ENCODE peak calls at places on chromosomes 4 and X, in nine cellular contexts. One of them, this sample, is unnamed.

GRCh38 chrX:33211356-33212254 is at the start of gene DMD:
- DNase-seq in foreskin fibroblast: peak; percentile 8
- DNase-seq in neural progenitor cell: peak; percentile 41
- DNase-seq in WTC11: no peak
- DNase-seq in activated gamma-delta T cell: no peak
- DNase-seq in aorta: peak; percentile 53
- DNase-seq in KBM-7: no peak
- DNase-seq in HuH-7: no peak
- DNase-seq in H54: no peak
- DNase-seq in this sample: no peak

GRCh38 chr4:1033840-1034551 is 22.6 kb downstream of the FGFRL1 start:
- DNase-seq in neural progenitor cell: no peak
- DNase-seq in activated gamma-delta T cell: no peak
- DNase-seq in WTC11: no peak
- DNase-seq in HuH-7: no peak
- DNase-seq in H54: peak; percentile 57
- DNase-seq in aorta: peak; percentile 88
- DNase-seq in foreskin fibroblast: peak; percentile 83
- DNase-seq in KBM-7: no peak
- DNase-seq in this sample: no peak

GRCh38 chr4:41157009-41157408 is 57.3 kb downstream of the APBB2 start:
- DNase-seq in H54: no peak
- DNase-seq in HuH-7: no peak
- DNase-seq in neural progenitor cell: no peak
- DNase-seq in aorta: no peak
- DNase-seq in activated gamma-delta T cell: no peak
- DNase-seq in foreskin fibroblast: no peak
- DNase-seq in KBM-7: no peak
- DNase-seq in WTC11: no peak
- DNase-seq in this sample: no peak

GRCh38 chr4:98006814-98007412 is 136.4 kb downstream of the STPG2 start:
- DNase-seq in HuH-7: no peak
- DNase-seq in H54: no peak
- DNase-seq in foreskin fibroblast: no peak
- DNase-seq in neural progenitor cell: no peak
- DNase-seq in KBM-7: no peak
- DNase-seq in WTC11: no peak
- DNase-seq in aorta: no peak
- DNase-seq in activated gamma-delta T cell: no peak
- DNase-seq in this sample: no peak

GRCh38 chr4:41525129-41525528 is 12.8 kb upstream of the LIMCH1 start:
- DNase-seq in KBM-7: no peak
- DNase-seq in HuH-7: no peak
- DNase-seq in neural progenitor cell: peak; percentile 75
- DNase-seq in activated gamma-delta T cell: no peak
- DNase-seq in WTC11: no peak
- DNase-seq in H54: peak; percentile 15
- DNase-seq in foreskin fibroblast: no peak
- DNase-seq in aorta: no peak
- DNase-seq in this sample: no peak

GRCh38 chrX:87697409-87697808 is 179.8 kb downstream of the KLHL4 start:
- DNase-seq in H54: no peak
- DNase-seq in foreskin fibroblast: no peak
- DNase-seq in aorta: no peak
- DNase-seq in neural progenitor cell: no peak
- DNase-seq in WTC11: no peak
- DNase-seq in activated gamma-delta T cell: no peak
- DNase-seq in KBM-7: no peak
- DNase-seq in HuH-7: no peak
- DNase-seq in this sample: no peak

GRCh38 chr4:152424980-152425379 is 110.9 kb downstream of the FBXW7 start:
- DNase-seq in KBM-7: peak; percentile 50
- DNase-seq in HuH-7: no peak
- DNase-seq in activated gamma-delta T cell: no peak
- DNase-seq in aorta: no peak
- DNase-seq in WTC11: no peak
- DNase-seq in foreskin fibroblast: no peak
- DNase-seq in H54: no peak
- DNase-seq in neural progenitor cell: no peak
- DNase-seq in this sample: no peak

GRCh38 chr4:127622923-127623754 is 9.6 kb upstream of the INTU start:
- DNase-seq in WTC11: peak; percentile 57
- DNase-seq in foreskin fibroblast: peak; percentile 73
- DNase-seq in HuH-7: peak; percentile 50
- DNase-seq in aorta: peak; percentile 57
- DNase-seq in neural progenitor cell: peak; percentile 87
- DNase-seq in activated gamma-delta T cell: no peak
- DNase-seq in H54: no peak
- DNase-seq in KBM-7: peak; percentile 73
- DNase-seq in this sample: no peak

GRCh38 chrX:118780915-118781314 is 42.7 kb upstream of the ZCCHC12 start:
- DNase-seq in aorta: no peak
- DNase-seq in activated gamma-delta T cell: no peak
- DNase-seq in foreskin fibroblast: no peak
- DNase-seq in HuH-7: no peak
- DNase-seq in WTC11: no peak
- DNase-seq in H54: no peak
- DNase-seq in neural progenitor cell: no peak
- DNase-seq in KBM-7: no peak
- DNase-seq in this sample: no peak

GRCh38 chr4:90357117-90357710 is 230.0 kb downstream of the CCSER1 start:
- DNase-seq in KBM-7: peak; percentile 10
- DNase-seq in aorta: no peak
- DNase-seq in WTC11: no peak
- DNase-seq in activated gamma-delta T cell: no peak
- DNase-seq in foreskin fibroblast: peak; percentile 60
- DNase-seq in H54: no peak
- DNase-seq in HuH-7: peak; percentile 4
- DNase-seq in neural progenitor cell: peak; percentile 61
- DNase-seq in this sample: no peak

GRCh38 chr4:135123632-135124031 is 922.0 kb upstream of the PABPC4L start:
- DNase-seq in activated gamma-delta T cell: no peak
- DNase-seq in WTC11: no peak
- DNase-seq in HuH-7: no peak
- DNase-seq in neural progenitor cell: no peak
- DNase-seq in KBM-7: no peak
- DNase-seq in aorta: no peak
- DNase-seq in H54: no peak
- DNase-seq in foreskin fibroblast: no peak
- DNase-seq in this sample: no peak

GRCh38 chr4:158610790-158611189 is 60.9 kb downstream of the C4orf46 start:
- DNase-seq in neural progenitor cell: no peak
- DNase-seq in KBM-7: no peak
- DNase-seq in aorta: no peak
- DNase-seq in activated gamma-delta T cell: no peak
- DNase-seq in foreskin fibroblast: peak; percentile 16
- DNase-seq in H54: no peak
- DNase-seq in WTC11: no peak
- DNase-seq in HuH-7: no peak
- DNase-seq in this sample: no peak

GRCh38 chr4:138907174-138907573 is 108.4 kb upstream of the NOCT start:
- DNase-seq in neural progenitor cell: no peak
- DNase-seq in activated gamma-delta T cell: no peak
- DNase-seq in foreskin fibroblast: no peak
- DNase-seq in KBM-7: no peak
- DNase-seq in WTC11: no peak
- DNase-seq in H54: no peak
- DNase-seq in aorta: no peak
- DNase-seq in HuH-7: no peak
- DNase-seq in this sample: no peak

GRCh38 chrX:70907900-70908299 is 611 bp downstream of the TEX11 start:
- DNase-seq in foreskin fibroblast: no peak
- DNase-seq in neural progenitor cell: no peak
- DNase-seq in WTC11: no peak
- DNase-seq in activated gamma-delta T cell: no peak
- DNase-seq in HuH-7: no peak
- DNase-seq in KBM-7: no peak
- DNase-seq in aorta: no peak
- DNase-seq in H54: no peak
- DNase-seq in this sample: no peak

GRCh38 chrX:51802917-51803688 is 59.9 kb downstream of the GSPT2 start:
- DNase-seq in H54: no peak
- DNase-seq in aorta: peak; percentile 54
- DNase-seq in KBM-7: peak; percentile 5
- DNase-seq in activated gamma-delta T cell: no peak
- DNase-seq in foreskin fibroblast: peak; percentile 79
- DNase-seq in neural progenitor cell: peak; percentile 57
- DNase-seq in WTC11: peak; percentile 59
- DNase-seq in HuH-7: no peak
- DNase-seq in this sample: no peak